ENCODE peak calls at places on chromosome 9, in ten cellular contexts. One of them, this sample, is unnamed.

GRCh38 chr9:99824378-99825157 is 2.9 kb downstream of the NR4A3 start:
- DNase-seq in NCI-H82: peak
- DNase-seq in lung microvascular endothelial cell: peak
- DNase-seq in astrocyte of the spinal cord: peak
- DNase-seq in COR-L47: no peak
- DNase-seq in activated T-helper 1 cell treated with anti-CD3 and anti-CD28 coated beads, Interleukin-12 subunit alpha, Interleukin-12 subunit beta, Interleukin-2, Interleukin-4 antibody, amounts not matched to agents 30 ng/mL and 10 ng/mL and 1 ng/mL, durations not matched to agents 14 hours and 24 hours and 36 hours: peak
- DNase-seq in AG04449: no peak
- DNase-seq in spleen: peak
- DNase-seq in psoas muscle: peak
- DNase-seq in non-pigmented ciliary epithelial cell: no peak
- DNase-seq in this sample: no peak

GRCh38 chr9:109797509-109797908 is 17.5 kb downstream of the PALM2AKAP2 start:
- DNase-seq in NCI-H82: no peak
- DNase-seq in lung microvascular endothelial cell: no peak
- DNase-seq in astrocyte of the spinal cord: no peak
- DNase-seq in COR-L47: no peak
- DNase-seq in activated T-helper 1 cell treated with anti-CD3 and anti-CD28 coated beads, Interleukin-12 subunit alpha, Interleukin-12 subunit beta, Interleukin-2, Interleukin-4 antibody, amounts not matched to agents 30 ng/mL and 10 ng/mL and 1 ng/mL, durations not matched to agents 14 hours and 24 hours and 36 hours: no peak
- DNase-seq in AG04449: no peak
- DNase-seq in spleen: no peak
- DNase-seq in psoas muscle: no peak
- DNase-seq in non-pigmented ciliary epithelial cell: no peak
- DNase-seq in this sample: no peak

GRCh38 chr9:79858509-79858908 is 286.7 kb downstream of the TLE4 start:
- DNase-seq in NCI-H82: no peak
- DNase-seq in lung microvascular endothelial cell: peak
- DNase-seq in astrocyte of the spinal cord: peak
- DNase-seq in COR-L47: no peak
- DNase-seq in activated T-helper 1 cell treated with anti-CD3 and anti-CD28 coated beads, Interleukin-12 subunit alpha, Interleukin-12 subunit beta, Interleukin-2, Interleukin-4 antibody, amounts not matched to agents 30 ng/mL and 10 ng/mL and 1 ng/mL, durations not matched to agents 14 hours and 24 hours and 36 hours: no peak
- DNase-seq in AG04449: no peak
- DNase-seq in spleen: no peak
- DNase-seq in psoas muscle: no peak
- DNase-seq in non-pigmented ciliary epithelial cell: no peak
- DNase-seq in this sample: no peak

GRCh38 chr9:36164361-36164760 is 4.8 kb upstream of the CCIN start:
- DNase-seq in NCI-H82: no peak
- DNase-seq in lung microvascular endothelial cell: no peak
- DNase-seq in astrocyte of the spinal cord: no peak
- DNase-seq in COR-L47: no peak
- DNase-seq in activated T-helper 1 cell treated with anti-CD3 and anti-CD28 coated beads, Interleukin-12 subunit alpha, Interleukin-12 subunit beta, Interleukin-2, Interleukin-4 antibody, amounts not matched to agents 30 ng/mL and 10 ng/mL and 1 ng/mL, durations not matched to agents 14 hours and 24 hours and 36 hours: no peak
- DNase-seq in AG04449: no peak
- DNase-seq in spleen: no peak
- DNase-seq in psoas muscle: no peak
- DNase-seq in non-pigmented ciliary epithelial cell: no peak
- DNase-seq in this sample: no peak

GRCh38 chr9:2170737-2171136 is 155.6 kb downstream of the SMARCA2 start:
- DNase-seq in NCI-H82: no peak
- DNase-seq in lung microvascular endothelial cell: no peak
- DNase-seq in astrocyte of the spinal cord: no peak
- DNase-seq in COR-L47: no peak
- DNase-seq in activated T-helper 1 cell treated with anti-CD3 and anti-CD28 coated beads, Interleukin-12 subunit alpha, Interleukin-12 subunit beta, Interleukin-2, Interleukin-4 antibody, amounts not matched to agents 30 ng/mL and 10 ng/mL and 1 ng/mL, durations not matched to agents 14 hours and 24 hours and 36 hours: no peak
- DNase-seq in AG04449: no peak
- DNase-seq in spleen: no peak
- DNase-seq in psoas muscle: no peak
- DNase-seq in non-pigmented ciliary epithelial cell: no peak
- DNase-seq in this sample: no peak

GRCh38 chr9:32918628-32919027 is 82.8 kb downstream of the APTX start:
- DNase-seq in NCI-H82: no peak
- DNase-seq in lung microvascular endothelial cell: no peak
- DNase-seq in astrocyte of the spinal cord: no peak
- DNase-seq in COR-L47: no peak
- DNase-seq in activated T-helper 1 cell treated with anti-CD3 and anti-CD28 coated beads, Interleukin-12 subunit alpha, Interleukin-12 subunit beta, Interleukin-2, Interleukin-4 antibody, amounts not matched to agents 30 ng/mL and 10 ng/mL and 1 ng/mL, durations not matched to agents 14 hours and 24 hours and 36 hours: no peak
- DNase-seq in AG04449: no peak
- DNase-seq in spleen: no peak
- DNase-seq in psoas muscle: no peak
- DNase-seq in non-pigmented ciliary epithelial cell: no peak
- DNase-seq in this sample: no peak

GRCh38 chr9:117073539-117074336 is 341.1 kb downstream of the ASTN2 start:
- DNase-seq in NCI-H82: peak
- DNase-seq in lung microvascular endothelial cell: no peak
- DNase-seq in astrocyte of the spinal cord: no peak
- DNase-seq in COR-L47: peak
- DNase-seq in activated T-helper 1 cell treated with anti-CD3 and anti-CD28 coated beads, Interleukin-12 subunit alpha, Interleukin-12 subunit beta, Interleukin-2, Interleukin-4 antibody, amounts not matched to agents 30 ng/mL and 10 ng/mL and 1 ng/mL, durations not matched to agents 14 hours and 24 hours and 36 hours: no peak
- DNase-seq in AG04449: no peak
- DNase-seq in spleen: no peak
- DNase-seq in psoas muscle: no peak
- DNase-seq in non-pigmented ciliary epithelial cell: no peak
- DNase-seq in this sample: peak

GRCh38 chr9:109908459-109909390 is 128.7 kb downstream of the PALM2AKAP2 start:
- DNase-seq in NCI-H82: no peak
- DNase-seq in lung microvascular endothelial cell: peak
- DNase-seq in astrocyte of the spinal cord: peak
- DNase-seq in COR-L47: no peak
- DNase-seq in activated T-helper 1 cell treated with anti-CD3 and anti-CD28 coated beads, Interleukin-12 subunit alpha, Interleukin-12 subunit beta, Interleukin-2, Interleukin-4 antibody, amounts not matched to agents 30 ng/mL and 10 ng/mL and 1 ng/mL, durations not matched to agents 14 hours and 24 hours and 36 hours: no peak
- DNase-seq in AG04449: no peak
- DNase-seq in spleen: no peak
- DNase-seq in psoas muscle: no peak
- DNase-seq in non-pigmented ciliary epithelial cell: peak
- DNase-seq in this sample: no peak

GRCh38 chr9:70506159-70506558 is 91.7 kb upstream of the KLF9 start:
- DNase-seq in NCI-H82: no peak
- DNase-seq in lung microvascular endothelial cell: no peak
- DNase-seq in astrocyte of the spinal cord: no peak
- DNase-seq in COR-L47: no peak
- DNase-seq in activated T-helper 1 cell treated with anti-CD3 and anti-CD28 coated beads, Interleukin-12 subunit alpha, Interleukin-12 subunit beta, Interleukin-2, Interleukin-4 antibody, amounts not matched to agents 30 ng/mL and 10 ng/mL and 1 ng/mL, durations not matched to agents 14 hours and 24 hours and 36 hours: no peak
- DNase-seq in AG04449: no peak
- DNase-seq in spleen: no peak
- DNase-seq in psoas muscle: no peak
- DNase-seq in non-pigmented ciliary epithelial cell: no peak
- DNase-seq in this sample: no peak

GRCh38 chr9:135030711-135031245 is 56.7 kb upstream of the OLFM1 start:
- DNase-seq in NCI-H82: peak
- DNase-seq in lung microvascular endothelial cell: no peak
- DNase-seq in astrocyte of the spinal cord: no peak
- DNase-seq in COR-L47: no peak
- DNase-seq in activated T-helper 1 cell treated with anti-CD3 and anti-CD28 coated beads, Interleukin-12 subunit alpha, Interleukin-12 subunit beta, Interleukin-2, Interleukin-4 antibody, amounts not matched to agents 30 ng/mL and 10 ng/mL and 1 ng/mL, durations not matched to agents 14 hours and 24 hours and 36 hours: no peak
- DNase-seq in AG04449: no peak
- DNase-seq in spleen: no peak
- DNase-seq in psoas muscle: peak
- DNase-seq in non-pigmented ciliary epithelial cell: no peak
- DNase-seq in this sample: no peak

GRCh38 chr9:38026021-38026809 is 42.8 kb downstream of the SHB start:
- DNase-seq in NCI-H82: peak
- DNase-seq in lung microvascular endothelial cell: peak
- DNase-seq in astrocyte of the spinal cord: peak
- DNase-seq in COR-L47: peak
- DNase-seq in activated T-helper 1 cell treated with anti-CD3 and anti-CD28 coated beads, Interleukin-12 subunit alpha, Interleukin-12 subunit beta, Interleukin-2, Interleukin-4 antibody, amounts not matched to agents 30 ng/mL and 10 ng/mL and 1 ng/mL, durations not matched to agents 14 hours and 24 hours and 36 hours: no peak
- DNase-seq in AG04449: peak
- DNase-seq in spleen: no peak
- DNase-seq in psoas muscle: peak
- DNase-seq in non-pigmented ciliary epithelial cell: peak
- DNase-seq in this sample: peak

GRCh38 chr9:135809166-135809565 is 98.2 kb downstream of the CAMSAP1 start:
- DNase-seq in NCI-H82: no peak
- DNase-seq in lung microvascular endothelial cell: no peak
- DNase-seq in astrocyte of the spinal cord: peak
- DNase-seq in COR-L47: no peak
- DNase-seq in activated T-helper 1 cell treated with anti-CD3 and anti-CD28 coated beads, Interleukin-12 subunit alpha, Interleukin-12 subunit beta, Interleukin-2, Interleukin-4 antibody, amounts not matched to agents 30 ng/mL and 10 ng/mL and 1 ng/mL, durations not matched to agents 14 hours and 24 hours and 36 hours: no peak
- DNase-seq in AG04449: no peak
- DNase-seq in spleen: no peak
- DNase-seq in psoas muscle: no peak
- DNase-seq in non-pigmented ciliary epithelial cell: no peak
- DNase-seq in this sample: no peak

GRCh38 chr9:112112941-112113399 is 62.1 kb downstream of the SUSD1 start:
- DNase-seq in NCI-H82: peak
- DNase-seq in lung microvascular endothelial cell: peak
- DNase-seq in astrocyte of the spinal cord: no peak
- DNase-seq in COR-L47: peak
- DNase-seq in activated T-helper 1 cell treated with anti-CD3 and anti-CD28 coated beads, Interleukin-12 subunit alpha, Interleukin-12 subunit beta, Interleukin-2, Interleukin-4 antibody, amounts not matched to agents 30 ng/mL and 10 ng/mL and 1 ng/mL, durations not matched to agents 14 hours and 24 hours and 36 hours: no peak
- DNase-seq in AG04449: no peak
- DNase-seq in spleen: no peak
- DNase-seq in psoas muscle: no peak
- DNase-seq in non-pigmented ciliary epithelial cell: peak
- DNase-seq in this sample: no peak

GRCh38 chr9:7150153-7150890 is 392.5 kb downstream of the KDM4C start:
- DNase-seq in NCI-H82: no peak
- DNase-seq in lung microvascular endothelial cell: no peak
- DNase-seq in astrocyte of the spinal cord: no peak
- DNase-seq in COR-L47: no peak
- DNase-seq in activated T-helper 1 cell treated with anti-CD3 and anti-CD28 coated beads, Interleukin-12 subunit alpha, Interleukin-12 subunit beta, Interleukin-2, Interleukin-4 antibody, amounts not matched to agents 30 ng/mL and 10 ng/mL and 1 ng/mL, durations not matched to agents 14 hours and 24 hours and 36 hours: peak
- DNase-seq in AG04449: no peak
- DNase-seq in spleen: peak
- DNase-seq in psoas muscle: no peak
- DNase-seq in non-pigmented ciliary epithelial cell: no peak
- DNase-seq in this sample: no peak

GRCh38 chr9:22097712-22098111 is 88.6 kb upstream of the CDKN2B start:
- DNase-seq in NCI-H82: no peak
- DNase-seq in lung microvascular endothelial cell: no peak
- DNase-seq in astrocyte of the spinal cord: peak
- DNase-seq in COR-L47: no peak
- DNase-seq in activated T-helper 1 cell treated with anti-CD3 and anti-CD28 coated beads, Interleukin-12 subunit alpha, Interleukin-12 subunit beta, Interleukin-2, Interleukin-4 antibody, amounts not matched to agents 30 ng/mL and 10 ng/mL and 1 ng/mL, durations not matched to agents 14 hours and 24 hours and 36 hours: no peak
- DNase-seq in AG04449: peak
- DNase-seq in spleen: no peak
- DNase-seq in psoas muscle: no peak
- DNase-seq in non-pigmented ciliary epithelial cell: peak
- DNase-seq in this sample: no peak

GRCh38 chr9:83327323-83327722 is 210.9 kb downstream of the FRMD3 start:
- DNase-seq in NCI-H82: peak
- DNase-seq in lung microvascular endothelial cell: no peak
- DNase-seq in astrocyte of the spinal cord: peak
- DNase-seq in COR-L47: no peak
- DNase-seq in activated T-helper 1 cell treated with anti-CD3 and anti-CD28 coated beads, Interleukin-12 subunit alpha, Interleukin-12 subunit beta, Interleukin-2, Interleukin-4 antibody, amounts not matched to agents 30 ng/mL and 10 ng/mL and 1 ng/mL, durations not matched to agents 14 hours and 24 hours and 36 hours: no peak
- DNase-seq in AG04449: no peak
- DNase-seq in spleen: no peak
- DNase-seq in psoas muscle: no peak
- DNase-seq in non-pigmented ciliary epithelial cell: no peak
- DNase-seq in this sample: no peak

GRCh38 chr9:98962861-98963260 is 19.2 kb downstream of the COL15A1 start:
- DNase-seq in NCI-H82: no peak
- DNase-seq in lung microvascular endothelial cell: no peak
- DNase-seq in astrocyte of the spinal cord: no peak
- DNase-seq in COR-L47: no peak
- DNase-seq in activated T-helper 1 cell treated with anti-CD3 and anti-CD28 coated beads, Interleukin-12 subunit alpha, Interleukin-12 subunit beta, Interleukin-2, Interleukin-4 antibody, amounts not matched to agents 30 ng/mL and 10 ng/mL and 1 ng/mL, durations not matched to agents 14 hours and 24 hours and 36 hours: no peak
- DNase-seq in AG04449: no peak
- DNase-seq in spleen: no peak
- DNase-seq in psoas muscle: no peak
- DNase-seq in non-pigmented ciliary epithelial cell: no peak
- DNase-seq in this sample: no peak